ENCODE peak calls at places on chromosomes 7 and 10, in five cellular contexts. S, R, E, C and Q are unnamed samples.

GRCh38 chr7:4245866-4246470 is 436.1 kb upstream of the FOXK1 start:
- DNase-seq in E (no peak), C (no peak), S (no peak), R (no peak), Q (no peak)

GRCh38 chr10:72044417-72045041 is 43.8 kb downstream of the SPOCK2 start:
- DNase-seq in E (no peak), S (no peak), C (no peak), R (peak; percentile 85), Q (peak; percentile 74)

GRCh38 chr10:6840093-6840763 is 260.2 kb upstream of the PRKCQ start:
- DNase-seq in C (no peak), S (no peak), E (no peak), R (no peak), Q (no peak)

GRCh38 chr10:97222346-97222961 is 36.7 kb upstream of the SLIT1 start:
- DNase-seq in C (no peak), S (no peak), R (no peak), E (no peak), Q (no peak)

GRCh38 chr10:33566001-33566400 is 231.5 kb upstream of the NRP1 start:
- DNase-seq in S (no peak), C (no peak), R (no peak), E (no peak), Q (no peak)

GRCh38 chr7:116354546-116355422 is 144.4 kb downstream of the TES start:
- DNase-seq in R (peak; percentile 88), E (peak; percentile 28), S (no peak), C (no peak), Q (peak; percentile 72)

GRCh38 chr7:27943261-27943660 is 203.3 kb downstream of the TAX1BP1 start:
- DNase-seq in E (no peak), R (no peak), C (no peak), S (no peak), Q (no peak)

GRCh38 chr10:35341521-35341920 is 5.2 kb downstream of the CCNY start:
- DNase-seq in E (no peak), S (peak; percentile 80), R (no peak), C (no peak), Q (no peak)

GRCh38 chr10:69389827-69390490 is 26.8 kb downstream of the TACR2 start:
- DNase-seq in R (no peak), C (peak; percentile 63), S (no peak), E (no peak), Q (no peak)

GRCh38 chr7:157840174-157840912 is 503.5 kb downstream of the DNAJB6 start:
- DNase-seq in R (no peak), S (no peak), E (no peak), C (no peak), Q (no peak)

GRCh38 chr10:86336341-86336740 is 30.3 kb downstream of the GRID1 start:
- DNase-seq in S (no peak), E (no peak), R (peak; percentile 18), C (no peak), Q (no peak)

GRCh38 chr10:86333813-86334514 is 32.6 kb downstream of the GRID1 start:
- DNase-seq in S (no peak), E (no peak), R (no peak), C (no peak), Q (no peak)

GRCh38 chr10:86335257-86335656 is 31.3 kb downstream of the GRID1 start:
- DNase-seq in R (no peak), E (no peak), S (no peak), C (no peak), Q (no peak)

GRCh38 chr10:86335831-86336230 is 30.8 kb downstream of the GRID1 start:
- DNase-seq in E (no peak), R (peak; percentile 49), C (no peak), S (no peak), Q (no peak)

GRCh38 chr10:86334515-86335085 is 32.0 kb downstream of the GRID1 start:
- DNase-seq in C (no peak), E (no peak), R (peak; percentile 14), S (no peak), Q (no peak)
- TF ChIP-seq POLR2AphosphoS5 in C (no peak), E (no peak), R (no peak), S (no peak), Q (no peak)

DNA sequence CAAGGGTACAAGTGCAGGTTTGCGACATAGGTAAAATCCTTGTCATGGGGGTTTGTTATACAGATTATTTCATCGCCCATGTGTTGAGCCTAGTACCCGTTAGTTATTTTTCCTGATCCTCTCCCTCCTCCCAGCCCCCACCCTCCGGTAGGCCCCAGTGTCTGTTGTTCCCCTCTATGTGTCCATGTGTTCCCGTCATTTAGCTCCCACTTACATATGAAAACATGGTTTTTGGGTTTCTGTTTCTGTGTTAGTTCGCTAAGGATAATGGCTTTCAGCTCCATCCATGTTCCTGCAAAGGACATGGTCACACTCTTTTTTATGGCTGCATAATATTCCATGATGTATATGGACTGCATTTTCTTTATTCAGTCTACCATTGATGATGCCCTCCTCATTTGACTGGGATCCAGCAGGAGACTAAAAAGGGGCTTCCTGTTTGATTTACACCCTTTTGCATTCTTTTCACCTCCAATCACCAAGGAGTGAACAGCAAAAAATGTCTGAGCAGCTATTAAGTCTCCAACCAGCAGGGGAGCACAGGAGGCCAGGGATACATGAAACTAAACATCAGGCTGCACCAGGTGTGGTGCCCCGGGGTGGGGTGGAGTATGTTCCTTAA is 188.2 kb downstream of the SKIDA1 start:
- DNase-seq in S (no peak), C (no peak), E (no peak), R (no peak), Q (no peak)
- TF ChIP-seq CTCF in S (no peak), C (no peak), E (no peak), R (no peak), Q (no peak)

DNA sequence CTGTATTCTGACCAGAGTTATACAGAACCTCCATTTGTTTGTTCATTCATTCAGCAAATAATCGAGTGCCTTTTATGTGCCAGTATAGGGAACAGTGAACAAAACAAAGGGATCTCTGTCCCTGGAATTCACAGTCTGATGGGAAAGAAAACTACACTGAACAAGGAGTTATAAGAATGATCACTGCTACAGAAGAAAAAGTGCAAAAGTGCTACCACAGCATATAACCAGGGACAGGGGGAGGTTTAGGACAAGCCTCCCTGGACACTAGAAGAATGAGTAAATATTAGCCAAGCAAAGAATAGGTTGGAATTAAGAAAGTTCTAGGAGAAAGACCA is 4.2 kb downstream of the CLDN12 start:
- DNase-seq in E (no peak), R (no peak), S (no peak), C (no peak), Q (no peak)
- TF ChIP-seq POLR2AphosphoS5 in E (no peak), R (no peak), S (no peak), C (no peak), Q (no peak)

GRCh38 chr7:79060498-79060897 is 393.0 kb downstream of the MAGI2 start:
- DNase-seq in E (no peak), R (no peak), C (no peak), S (no peak), Q (no peak)

GRCh38 chr7:79064187-79064823 is 389.2 kb downstream of the MAGI2 start:
- DNase-seq in E (no peak), R (no peak), S (no peak), C (no peak), Q (no peak)

DNA sequence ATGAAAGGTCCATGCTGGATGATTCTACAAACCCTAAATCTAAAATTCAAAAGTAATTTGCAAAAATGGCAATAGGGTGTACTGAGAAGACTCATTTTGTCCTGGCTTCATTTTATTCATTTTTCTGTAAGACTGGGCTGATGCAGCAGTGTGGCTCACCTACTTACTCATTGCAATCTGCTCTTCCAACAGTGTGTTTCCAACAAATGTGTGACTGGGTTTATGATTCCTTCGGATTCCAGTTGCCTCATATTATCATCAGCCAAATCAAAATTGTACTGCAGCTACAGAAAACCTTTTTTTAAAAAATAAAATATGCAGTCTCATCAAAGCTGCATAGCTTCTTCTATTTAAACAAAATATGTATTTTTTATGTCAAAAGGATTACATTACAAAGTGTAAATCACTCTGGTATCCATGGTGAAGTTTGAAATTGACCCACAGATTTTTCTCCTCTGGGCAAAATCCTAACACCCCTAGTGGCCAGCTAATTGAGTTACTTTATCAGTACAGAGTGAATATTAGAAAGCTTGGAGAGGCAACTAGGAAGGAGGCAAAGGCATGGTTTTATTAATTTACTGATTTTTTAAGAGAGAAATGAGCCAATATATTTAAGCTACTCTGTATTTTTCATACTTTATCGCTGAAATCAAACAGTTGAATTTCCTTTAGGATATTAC is 390.3 kb downstream of the MAGI2 start:
- DNase-seq in E (no peak), R (no peak), S (no peak), C (no peak), Q (no peak)
- TF ChIP-seq CTCF in E (no peak), R (no peak), S (no peak), C (no peak), Q (no peak)

DNA sequence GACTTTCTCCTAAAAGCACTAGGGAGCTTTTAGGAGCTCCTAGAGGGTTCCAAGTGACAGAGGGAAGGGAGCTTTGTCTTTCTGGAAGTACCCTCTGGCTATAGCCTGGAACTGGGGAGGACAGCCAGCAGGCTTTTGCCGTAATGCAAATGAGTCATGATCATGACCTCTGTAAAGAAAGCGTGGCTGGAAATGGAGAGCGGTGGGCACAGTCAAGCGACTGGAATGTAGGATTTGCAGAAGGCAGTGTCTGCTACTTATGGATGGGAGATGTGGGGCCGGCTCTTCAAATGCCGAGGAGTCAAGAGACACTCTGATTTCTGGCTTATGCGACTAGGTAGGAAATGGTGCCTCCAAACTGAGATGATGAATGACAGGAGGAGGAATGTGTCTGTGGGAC is 34.6 kb upstream of the PLPP4 start:
- DNase-seq in R (no peak), S (no peak), C (no peak), E (no peak), Q (no peak)
- TF ChIP-seq POLR2AphosphoS5 in R (no peak), S (no peak), C (no peak), E (no peak), Q (no peak)

DNA sequence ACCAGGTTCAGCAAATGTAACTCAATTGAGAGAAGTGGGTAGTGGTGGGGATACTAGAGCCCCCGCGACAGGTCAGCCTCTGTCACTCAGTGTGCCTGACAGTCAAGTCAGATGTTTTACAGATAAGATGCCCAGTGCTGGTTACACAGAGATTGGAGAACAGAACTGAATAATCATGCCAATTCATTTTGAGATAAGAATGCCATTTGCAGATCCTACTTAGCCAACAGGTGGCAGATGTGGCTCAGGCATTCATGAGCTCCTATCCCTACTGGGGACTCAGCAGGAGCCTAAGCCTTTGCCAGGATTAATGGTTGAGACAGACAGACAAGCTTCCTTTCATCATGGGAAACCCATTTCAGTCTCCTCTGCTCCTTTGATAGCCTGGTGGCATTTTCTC is 137.8 kb downstream of the MAPK8 start:
- DNase-seq in R (no peak), E (no peak), S (no peak), C (peak; percentile 48), Q (no peak)
- TF ChIP-seq CTCF in R (no peak), E (no peak), S (peak; percentile 20), C (no peak), Q (no peak)

GRCh38 chr10:52284416-52285013 is 29.6 kb upstream of the DKK1 start:
- DNase-seq in C (no peak), S (peak; percentile 4), E (no peak), R (no peak), Q (no peak)
- TF ChIP-seq POLR2AphosphoS5 in C (no peak), S (no peak), E (no peak), R (no peak), Q (no peak)